ENCODE peak calls at places on chromosomes 12 and 14, in five cellular contexts. One of them, this sample, is unnamed. For H3K27me3, the result is how much of the 10 kb centered on the place peaks cover.

GRCh38 chr12:77845831-77846230 is 15.1 kb downstream of the NAV3 start:
- DNase-seq in thoracic aorta: no peak
- DNase-seq in psoas muscle: no peak
- DNase-seq in fibroblast of lung: peak
- DNase-seq in IMR-90: peak
- DNase-seq in this sample: no peak

GRCh38 chr12:94147377-94147990 is 893 bp upstream of the PLXNC1 start:
- DNase-seq in thoracic aorta: no peak
- DNase-seq in psoas muscle: no peak
- DNase-seq in fibroblast of lung: no peak
- DNase-seq in IMR-90: no peak
- DNase-seq in this sample: no peak

GRCh38 chr12:69508581-69508980 is 38.4 kb downstream of the FRS2 start:
- DNase-seq in psoas muscle: no peak
- DNase-seq in thoracic aorta: no peak
- DNase-seq in fibroblast of lung: no peak
- DNase-seq in IMR-90: no peak
- DNase-seq in this sample: no peak

GRCh38 chr12:116443706-116444589 is 115.2 kb upstream of the MAP1LC3B2 start:
- DNase-seq in fibroblast of lung: no peak
- DNase-seq in IMR-90: no peak
- DNase-seq in thoracic aorta: no peak
- DNase-seq in psoas muscle: no peak
- DNase-seq in this sample: no peak

GRCh38 chr12:46101121-46101869 is 110.9 kb upstream of the SCAF11 start:
- DNase-seq in IMR-90: no peak
- DNase-seq in fibroblast of lung: no peak
- DNase-seq in psoas muscle: no peak
- DNase-seq in thoracic aorta: no peak
- DNase-seq in this sample: no peak

GRCh38 chr12:3973939-3974644 is 100.9 kb upstream of the PARP11 start:
- DNase-seq in thoracic aorta: no peak
- DNase-seq in psoas muscle: no peak
- DNase-seq in IMR-90: no peak
- DNase-seq in fibroblast of lung: no peak
- DNase-seq in this sample: no peak

GRCh38 chr12:106584104-106585064 is 1.6 kb downstream of the RFX4 start:
- DNase-seq in psoas muscle: no peak
- DNase-seq in fibroblast of lung: no peak
- DNase-seq in IMR-90: no peak
- DNase-seq in thoracic aorta: no peak
- DNase-seq in this sample: no peak

GRCh38 chr12:5716991-5717390 is 228.1 kb downstream of the ANO2 start:
- DNase-seq in psoas muscle: no peak
- DNase-seq in IMR-90: no peak
- DNase-seq in thoracic aorta: no peak
- DNase-seq in fibroblast of lung: no peak
- DNase-seq in this sample: no peak

GRCh38 chr12:74021937-74022336 is 515.7 kb upstream of the ATXN7L3B start:
- DNase-seq in psoas muscle: peak
- DNase-seq in fibroblast of lung: peak
- DNase-seq in thoracic aorta: no peak
- DNase-seq in IMR-90: no peak
- DNase-seq in this sample: no peak

GRCh38 chr12:105922670-105923102 is 216.1 kb downstream of the NUAK1 start:
- DNase-seq in fibroblast of lung: peak
- DNase-seq in thoracic aorta: no peak
- DNase-seq in psoas muscle: no peak
- DNase-seq in IMR-90: peak
- DNase-seq in this sample: no peak

GRCh38 chr12:56231184-56231582 is 1.3 kb downstream of the SLC39A5 start:
- DNase-seq in psoas muscle: no peak
- DNase-seq in thoracic aorta: no peak
- DNase-seq in IMR-90: no peak
- DNase-seq in fibroblast of lung: no peak
- DNase-seq in this sample: no peak

GRCh38 chr12:19338405-19338804 is 100.9 kb upstream of the AEBP2 start:
- DNase-seq in thoracic aorta: no peak
- DNase-seq in IMR-90: peak
- DNase-seq in psoas muscle: no peak
- DNase-seq in fibroblast of lung: no peak
- DNase-seq in this sample: no peak

GRCh38 chr14:24563505-24563904 is 12.5 kb downstream of the CTSG start:
- DNase-seq in psoas muscle: no peak
- DNase-seq in thoracic aorta: no peak
- DNase-seq in IMR-90: no peak
- DNase-seq in fibroblast of lung: no peak
- DNase-seq in this sample: no peak

GRCh38 chr14:90604356-90604755 is 207.5 kb downstream of the CALM1 start:
- DNase-seq in thoracic aorta: no peak
- DNase-seq in psoas muscle: no peak
- DNase-seq in fibroblast of lung: no peak
- DNase-seq in IMR-90: no peak
- DNase-seq in this sample: no peak

GRCh38 chr12:55728185-55728931 is 451 bp downstream of the CD63 start:
- DNase-seq in IMR-90: peak
- DNase-seq in psoas muscle: peak
- DNase-seq in fibroblast of lung: peak
- DNase-seq in thoracic aorta: no peak
- DNase-seq in this sample: peak

GRCh38 chr12:15131462-15131861 is 89.8 kb downstream of the RERG start:
- DNase-seq in fibroblast of lung: peak
- DNase-seq in psoas muscle: no peak
- DNase-seq in thoracic aorta: no peak
- DNase-seq in IMR-90: peak
- DNase-seq in this sample: no peak

GRCh38 chr12:116044181-116044580 is 233.3 kb downstream of the MED13L start:
- DNase-seq in IMR-90: no peak
- DNase-seq in psoas muscle: no peak
- DNase-seq in thoracic aorta: no peak
- DNase-seq in fibroblast of lung: peak
- DNase-seq in this sample: no peak

GRCh38 chr12:122130150-122130549 is 43.9 kb downstream of the IL31 start:
- DNase-seq in IMR-90: peak
- DNase-seq in fibroblast of lung: no peak
- DNase-seq in thoracic aorta: no peak
- DNase-seq in psoas muscle: peak
- DNase-seq in this sample: no peak

GRCh38 chr12:50351120-50352043 is 45.0 kb downstream of the FAM186A start:
- DNase-seq in psoas muscle: peak
- DNase-seq in fibroblast of lung: no peak
- DNase-seq in thoracic aorta: no peak
- DNase-seq in IMR-90: no peak
- DNase-seq in this sample: no peak

GRCh38 chr12:92312463-92312970 is 166.9 kb upstream of the BTG1 start:
- DNase-seq in IMR-90: no peak
- DNase-seq in thoracic aorta: no peak
- DNase-seq in fibroblast of lung: no peak
- DNase-seq in psoas muscle: no peak
- DNase-seq in this sample: no peak

GRCh38 chr14:74142523-74142922 is 57.8 kb downstream of the LIN52 start:
- DNase-seq in psoas muscle: no peak
- DNase-seq in thoracic aorta: no peak
- DNase-seq in fibroblast of lung: no peak
- DNase-seq in IMR-90: no peak
- DNase-seq in this sample: no peak

GRCh38 chr12:95642583-95642982 is 91.3 kb upstream of the USP44 start:
- DNase-seq in fibroblast of lung: no peak
- DNase-seq in IMR-90: no peak
- DNase-seq in psoas muscle: no peak
- DNase-seq in thoracic aorta: no peak
- DNase-seq in this sample: no peak

GRCh38 chr12:64566122-64566521 is 44.2 kb upstream of the RASSF3 start:
- DNase-seq in psoas muscle: no peak
- DNase-seq in fibroblast of lung: no peak
- DNase-seq in IMR-90: peak
- DNase-seq in thoracic aorta: no peak
- DNase-seq in this sample: no peak

GRCh38 chr14:30298266-30298795 is 260.6 kb upstream of the G2E3 start:
- DNase-seq in IMR-90: no peak
- DNase-seq in thoracic aorta: no peak
- DNase-seq in fibroblast of lung: no peak
- DNase-seq in psoas muscle: no peak
- DNase-seq in this sample: no peak

GRCh38 chr12:95200128-95200973 is 16.9 kb downstream of the FGD6 start:
- DNase-seq in fibroblast of lung: no peak
- DNase-seq in IMR-90: no peak
- DNase-seq in psoas muscle: no peak
- DNase-seq in thoracic aorta: no peak
- DNase-seq in this sample: no peak

GRCh38 chr14:53501361-53502320 is 348.5 kb upstream of the DDHD1 start:
- DNase-seq in thoracic aorta: no peak
- DNase-seq in fibroblast of lung: peak
- DNase-seq in psoas muscle: no peak
- DNase-seq in IMR-90: peak
- DNase-seq in this sample: no peak

GRCh38 chr12:7114851-7115250 is 5.8 kb upstream of the C1RL start:
- DNase-seq in thoracic aorta: no peak
- DNase-seq in psoas muscle: no peak
- DNase-seq in fibroblast of lung: no peak
- DNase-seq in IMR-90: no peak
- DNase-seq in this sample: peak

GRCh38 chr14:105925615-105926414 is 399.4 kb downstream of the TMEM121 start:
- DNase-seq in fibroblast of lung: no peak
- DNase-seq in IMR-90: no peak
- DNase-seq in psoas muscle: no peak
- DNase-seq in thoracic aorta: no peak
- DNase-seq in this sample: no peak

GRCh38 chr14:73059326-73059725 is 992 bp downstream of the RBM25 start:
- DNase-seq in fibroblast of lung: peak
- DNase-seq in psoas muscle: no peak
- DNase-seq in thoracic aorta: no peak
- DNase-seq in IMR-90: peak
- DNase-seq in this sample: no peak

GRCh38 chr12:79761341-79761740 is 70.6 kb upstream of the PAWR start:
- DNase-seq in fibroblast of lung: peak
- DNase-seq in IMR-90: peak
- DNase-seq in thoracic aorta: no peak
- DNase-seq in psoas muscle: no peak
- DNase-seq in this sample: no peak

GRCh38 chr14:96424104-96424989 is 32.4 kb downstream of the AK7 start:
- DNase-seq in psoas muscle: no peak
- DNase-seq in thoracic aorta: no peak
- DNase-seq in fibroblast of lung: peak
- DNase-seq in IMR-90: peak
- DNase-seq in this sample: no peak

GRCh38 chr12:843609-844008 is 91.2 kb downstream of the WNK1 start:
- DNase-seq in fibroblast of lung: peak
- DNase-seq in IMR-90: peak
- DNase-seq in thoracic aorta: no peak
- DNase-seq in psoas muscle: no peak
- DNase-seq in this sample: no peak

GRCh38 chr14:88234442-88234841 is 88.6 kb downstream of the KCNK10 start:
- DNase-seq in thoracic aorta: no peak
- DNase-seq in fibroblast of lung: no peak
- DNase-seq in psoas muscle: no peak
- DNase-seq in IMR-90: no peak
- DNase-seq in this sample: no peak

DNA sequence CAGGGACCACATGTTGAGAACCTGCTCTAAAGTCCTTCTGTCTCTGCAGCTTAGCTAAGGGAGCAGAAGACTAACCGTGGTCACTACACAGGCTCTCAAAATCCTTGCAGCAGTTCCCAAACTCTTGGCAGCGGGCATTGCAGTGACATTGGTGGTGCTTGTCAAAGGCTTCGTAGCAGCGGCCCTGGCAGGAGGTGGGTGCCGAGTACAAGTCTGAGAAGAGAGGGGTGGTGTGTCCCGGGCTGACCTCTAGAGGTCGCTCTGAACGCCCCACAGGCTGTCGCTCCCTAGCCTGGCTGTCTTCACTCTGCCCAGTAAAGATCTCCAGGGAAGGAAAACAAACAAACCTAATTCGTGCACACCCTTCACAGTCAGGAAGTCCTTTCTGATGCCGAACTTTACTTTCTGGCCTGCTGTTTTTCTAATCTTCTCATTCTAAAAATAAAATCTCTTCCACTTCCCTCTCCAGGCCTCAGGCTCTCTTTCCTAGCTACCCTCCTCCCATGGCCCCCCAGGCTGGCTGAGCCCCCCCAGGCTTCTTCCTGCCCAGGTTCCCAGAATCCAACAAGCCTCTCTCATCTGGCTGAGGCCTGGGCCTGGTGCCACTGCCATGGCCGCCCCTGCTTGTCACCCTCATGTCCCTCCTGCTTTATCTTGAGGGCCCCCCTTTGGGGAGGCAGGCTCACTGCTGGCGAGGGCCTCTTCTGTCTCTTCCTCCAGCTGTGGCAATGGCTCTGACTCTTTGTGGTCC is 7.7 kb downstream of the ENDOU start:
- DNase-seq in IMR-90: peak
- DNase-seq in thoracic aorta: peak
- DNase-seq in fibroblast of lung: peak
- DNase-seq in psoas muscle: peak
- DNase-seq in this sample: no peak
- H3K27me3 ChIP-seq in IMR-90: under half
- H3K27me3 ChIP-seq in thoracic aorta: under half
- H3K27me3 ChIP-seq in fibroblast of lung: under half
- H3K27me3 ChIP-seq in psoas muscle: under half
- H3K27me3 ChIP-seq in this sample: under half

GRCh38 chr14:59425322-59425945 is 39.7 kb downstream of the GPR135 start:
- DNase-seq in thoracic aorta: no peak
- DNase-seq in fibroblast of lung: peak
- DNase-seq in IMR-90: peak
- DNase-seq in psoas muscle: no peak
- DNase-seq in this sample: no peak
- TF ChIP-seq CTCF in thoracic aorta: no peak
- TF ChIP-seq CTCF in fibroblast of lung: peak
- TF ChIP-seq CTCF in IMR-90: no peak
- TF ChIP-seq CTCF in psoas muscle: no peak
- TF ChIP-seq CTCF in this sample: no peak

GRCh38 chr12:113634982-113635381 is 163.3 kb upstream of the LHX5 start:
- DNase-seq in thoracic aorta: no peak
- DNase-seq in fibroblast of lung: no peak
- DNase-seq in psoas muscle: no peak
- DNase-seq in IMR-90: no peak
- DNase-seq in this sample: no peak
- H3K27me3 ChIP-seq in thoracic aorta: under half
- H3K27me3 ChIP-seq in fibroblast of lung: under half
- H3K27me3 ChIP-seq in psoas muscle: under half
- H3K27me3 ChIP-seq in IMR-90: under half
- H3K27me3 ChIP-seq in this sample: half or more

GRCh38 chr14:22386924-22387775 is 201.9 kb downstream of the DAD1 start:
- DNase-seq in psoas muscle: peak
- DNase-seq in IMR-90: peak
- DNase-seq in thoracic aorta: no peak
- DNase-seq in fibroblast of lung: peak
- DNase-seq in this sample: no peak
- TF ChIP-seq CTCF in psoas muscle: peak
- TF ChIP-seq CTCF in IMR-90: peak
- TF ChIP-seq CTCF in thoracic aorta: peak
- TF ChIP-seq CTCF in fibroblast of lung: peak
- TF ChIP-seq CTCF in this sample: peak

DNA sequence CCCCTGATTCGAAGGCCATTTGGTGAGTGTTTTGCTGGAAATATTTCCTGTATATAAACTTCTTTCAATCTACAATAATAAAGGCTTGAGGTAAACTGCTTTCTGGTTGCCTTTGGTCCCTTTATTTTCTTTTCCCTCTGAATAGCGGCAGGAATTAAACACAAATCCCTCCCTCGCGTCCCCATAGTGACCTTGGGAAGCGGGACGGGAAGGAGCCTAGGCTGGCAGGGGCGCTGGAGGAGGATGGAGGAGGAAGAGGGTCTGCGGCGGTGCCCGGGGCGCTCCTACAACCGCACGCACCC is 2.0 kb downstream of the DIO3 start:
- DNase-seq in IMR-90: no peak
- DNase-seq in fibroblast of lung: no peak
- DNase-seq in thoracic aorta: no peak
- DNase-seq in psoas muscle: no peak
- DNase-seq in this sample: no peak
- H3K27me3 ChIP-seq in IMR-90: half or more
- H3K27me3 ChIP-seq in fibroblast of lung: under half
- H3K27me3 ChIP-seq in thoracic aorta: under half
- H3K27me3 ChIP-seq in psoas muscle: under half
- H3K27me3 ChIP-seq in this sample: half or more

This sample was measured in suprapubic skin.